ENCODE peak calls at places on chromosome 12, in four cellular contexts. One of them, this sample, is unnamed.

GRCh38 chr12:13631873-13632272 is 349.5 kb downstream of the GRIN2B start:
- DNase-seq in GM12878: peak; percentile 65
- DNase-seq in K562: no peak
- DNase-seq in WTC11: no peak
- DNase-seq in this sample: no peak

GRCh38 chr12:95319694-95320331 is 102.2 kb downstream of the VEZT start:
- DNase-seq in GM12878: no peak
- DNase-seq in K562: no peak
- DNase-seq in WTC11: no peak
- DNase-seq in this sample: no peak

GRCh38 chr12:68121143-68121542 is 38.4 kb downstream of the IFNG start:
- DNase-seq in GM12878: no peak
- DNase-seq in K562: no peak
- DNase-seq in WTC11: no peak
- DNase-seq in this sample: no peak

GRCh38 chr12:130634866-130635265 is 81.2 kb downstream of the RIMBP2 start:
- DNase-seq in GM12878: no peak
- DNase-seq in K562: no peak
- DNase-seq in WTC11: no peak
- DNase-seq in this sample: no peak

GRCh38 chr12:115149685-115150378 is 465.9 kb upstream of the TBX3 start:
- DNase-seq in GM12878: no peak
- DNase-seq in K562: no peak
- DNase-seq in WTC11: no peak
- DNase-seq in this sample: no peak

GRCh38 chr12:122997343-122998250 is 17.1 kb downstream of the ARL6IP4 start:
- DNase-seq in GM12878: no peak
- DNase-seq in K562: no peak
- DNase-seq in WTC11: no peak
- DNase-seq in this sample: no peak

GRCh38 chr12:27772328-27773049 is 7.5 kb upstream of the KLHL42 start:
- DNase-seq in GM12878: no peak
- DNase-seq in K562: no peak
- DNase-seq in WTC11: no peak
- DNase-seq in this sample: no peak

GRCh38 chr12:50642755-50643154 is 121.1 kb upstream of the ATF1 start:
- DNase-seq in GM12878: no peak
- DNase-seq in K562: no peak
- DNase-seq in WTC11: no peak
- DNase-seq in this sample: no peak

GRCh38 chr12:68521848-68522502 is 88.7 kb upstream of the RAP1B start:
- DNase-seq in GM12878: no peak
- DNase-seq in K562: no peak
- DNase-seq in WTC11: no peak
- DNase-seq in this sample: no peak

GRCh38 chr12:23055004-23055403 is 430.0 kb downstream of the ETNK1 start:
- DNase-seq in GM12878: no peak
- DNase-seq in K562: peak; percentile 26
- DNase-seq in WTC11: peak; percentile 67
- DNase-seq in this sample: no peak

GRCh38 chr12:120470150-120470817 is 736 bp upstream of the SRSF9 start:
- DNase-seq in GM12878: no peak
- DNase-seq in K562: no peak
- DNase-seq in WTC11: peak; percentile 16
- DNase-seq in this sample: no peak

GRCh38 chr12:54723653-54724256 is 75.6 kb upstream of the DCD start:
- DNase-seq in GM12878: no peak
- DNase-seq in K562: peak; percentile 52
- DNase-seq in WTC11: no peak
- DNase-seq in this sample: no peak

GRCh38 chr12:29844667-29845066 is 60.9 kb upstream of the TMTC1 start:
- DNase-seq in GM12878: no peak
- DNase-seq in K562: no peak
- DNase-seq in WTC11: no peak
- DNase-seq in this sample: no peak

GRCh38 chr12:102171951-102172350 is 25.7 kb downstream of the PMCH start:
- DNase-seq in GM12878: no peak
- DNase-seq in K562: no peak
- DNase-seq in WTC11: no peak
- DNase-seq in this sample: no peak

GRCh38 chr12:102174117-102174516 is 23.5 kb downstream of the PMCH start:
- DNase-seq in GM12878: no peak
- DNase-seq in K562: no peak
- DNase-seq in WTC11: no peak
- DNase-seq in this sample: no peak

GRCh38 chr12:102169922-102170698 is 27.5 kb downstream of the PMCH start:
- DNase-seq in GM12878: no peak
- DNase-seq in K562: peak; percentile 52
- DNase-seq in WTC11: no peak
- DNase-seq in this sample: peak; percentile 24

GRCh38 chr12:102174761-102175160 is 22.9 kb downstream of the PMCH start:
- DNase-seq in GM12878: no peak
- DNase-seq in K562: no peak
- DNase-seq in WTC11: no peak
- DNase-seq in this sample: no peak

DNA sequence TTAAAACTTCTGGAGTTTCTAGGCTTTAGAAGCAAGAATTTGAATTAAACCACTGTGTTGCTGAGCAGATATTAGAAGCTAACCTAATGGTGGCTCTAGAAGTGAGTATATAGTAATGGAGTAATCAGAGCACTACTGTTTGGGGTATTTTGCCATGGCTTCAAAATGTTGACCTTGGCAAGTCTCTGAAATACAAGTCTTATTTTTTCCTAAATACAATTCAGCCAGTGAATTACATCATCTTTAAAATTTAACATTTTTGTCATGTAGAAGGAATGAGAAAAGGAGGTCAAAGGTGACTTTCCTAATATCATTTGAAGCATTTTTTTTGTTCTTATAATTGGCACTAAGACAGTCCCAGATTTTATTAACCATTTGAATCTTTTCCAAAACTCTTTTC is 25.2 kb downstream of the PMCH start:
- DNase-seq in GM12878: no peak
- DNase-seq in K562: no peak
- DNase-seq in WTC11: no peak
- DNase-seq in this sample: no peak
- TF ChIP-seq USF1 in GM12878: no peak
- TF ChIP-seq USF1 in K562: no peak
- TF ChIP-seq USF1 in WTC11: no peak
- TF ChIP-seq USF1 in this sample: no peak

GRCh38 chr12:10279937-10280336 is 27.7 kb upstream of the KLRD1 start:
- DNase-seq in GM12878: no peak
- DNase-seq in K562: no peak
- DNase-seq in WTC11: no peak
- DNase-seq in this sample: no peak
- TF ChIP-seq USF1 in GM12878: no peak
- TF ChIP-seq USF1 in K562: no peak
- TF ChIP-seq USF1 in WTC11: no peak
- TF ChIP-seq USF1 in this sample: no peak

GRCh38 chr12:2053675-2054070 is 886 bp downstream of the CACNA1C start:
- DNase-seq in GM12878: no peak
- DNase-seq in K562: no peak
- DNase-seq in WTC11: no peak
- DNase-seq in this sample: peak; percentile 81
- TF ChIP-seq USF1 in GM12878: no peak
- TF ChIP-seq USF1 in K562: no peak
- TF ChIP-seq USF1 in WTC11: no peak
- TF ChIP-seq USF1 in this sample: no peak

DNA sequence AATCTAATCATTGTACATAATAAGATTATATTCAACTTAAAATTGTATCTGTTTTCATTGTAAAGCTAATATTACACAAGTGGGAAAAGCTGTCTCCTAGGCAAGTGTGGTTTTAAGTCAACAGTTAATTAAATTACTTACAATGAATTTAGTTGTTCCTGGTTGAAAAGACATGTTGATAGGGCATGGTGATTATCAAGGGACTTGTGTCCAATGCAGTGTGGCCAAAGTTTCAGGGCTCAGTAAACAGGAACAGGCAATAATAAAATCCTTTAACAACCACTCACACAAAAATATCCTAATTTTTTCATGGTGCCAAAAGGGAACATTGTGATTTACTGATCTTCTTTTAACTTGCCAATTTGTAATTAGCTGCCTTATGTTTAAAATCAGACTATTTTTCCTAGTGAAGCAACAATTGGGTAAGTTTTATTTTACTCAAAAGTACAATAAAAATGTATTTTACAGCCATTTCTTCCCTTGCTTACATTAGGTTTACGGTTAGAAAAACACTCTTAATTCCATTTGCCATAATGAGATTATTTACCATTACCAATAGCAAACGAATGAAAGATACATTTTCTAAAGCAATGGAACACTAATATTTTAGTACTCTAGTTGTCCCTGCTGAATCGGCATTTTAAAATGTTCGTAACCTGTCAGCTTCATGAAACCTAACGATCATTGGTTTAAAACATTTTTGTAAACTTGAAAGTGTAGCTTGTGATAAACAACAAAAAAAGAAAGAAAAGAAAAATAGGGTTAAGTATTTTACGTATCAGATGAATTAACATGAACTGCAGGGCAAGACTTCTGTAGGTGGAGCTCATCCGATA is 1.8 kb upstream of the WNK1 start:
- DNase-seq in GM12878: no peak
- DNase-seq in K562: peak; percentile 30
- DNase-seq in WTC11: no peak
- DNase-seq in this sample: peak; percentile 26
- TF ChIP-seq USF1 in GM12878: no peak
- TF ChIP-seq USF1 in K562: no peak
- TF ChIP-seq USF1 in WTC11: no peak
- TF ChIP-seq USF1 in this sample: no peak

GRCh38 chr12:51907083-51907863 is at the start of gene ACVRL1:
- DNase-seq in GM12878: no peak
- DNase-seq in K562: no peak
- DNase-seq in WTC11: no peak
- DNase-seq in this sample: no peak
- TF ChIP-seq USF1 in GM12878: no peak
- TF ChIP-seq USF1 in K562: no peak
- TF ChIP-seq USF1 in WTC11: no peak
- TF ChIP-seq USF1 in this sample: no peak

GRCh38 chr12:111838353-111838752 is 3.7 kb upstream of the MAPKAPK5 start:
- DNase-seq in GM12878: no peak
- DNase-seq in K562: peak; percentile 79
- DNase-seq in WTC11: no peak
- DNase-seq in this sample: no peak

GRCh38 chr12:111841750-111842555 is at the start of gene MAPKAPK5:
- DNase-seq in GM12878: peak; percentile 85
- DNase-seq in K562: peak; percentile 99
- DNase-seq in WTC11: peak; percentile 94
- DNase-seq in this sample: peak; percentile 98

GRCh38 chr12:111840831-111841230 is 1.2 kb upstream of the MAPKAPK5 start:
- DNase-seq in GM12878: no peak
- DNase-seq in K562: peak; percentile 70
- DNase-seq in WTC11: no peak
- DNase-seq in this sample: no peak

GRCh38 chr12:111842556-111843396 is 748 bp downstream of the MAPKAPK5 start:
- DNase-seq in GM12878: no peak
- DNase-seq in K562: peak; percentile 52
- DNase-seq in WTC11: peak; percentile 18
- DNase-seq in this sample: no peak

GRCh38 chr12:111841236-111841749 is 735 bp upstream of the MAPKAPK5 start:
- DNase-seq in GM12878: no peak
- DNase-seq in K562: peak; percentile 27
- DNase-seq in WTC11: no peak
- DNase-seq in this sample: peak; percentile 52
- TF ChIP-seq USF1 in GM12878: no peak
- TF ChIP-seq USF1 in K562: no peak
- TF ChIP-seq USF1 in WTC11: no peak
- TF ChIP-seq USF1 in this sample: no peak

DNA sequence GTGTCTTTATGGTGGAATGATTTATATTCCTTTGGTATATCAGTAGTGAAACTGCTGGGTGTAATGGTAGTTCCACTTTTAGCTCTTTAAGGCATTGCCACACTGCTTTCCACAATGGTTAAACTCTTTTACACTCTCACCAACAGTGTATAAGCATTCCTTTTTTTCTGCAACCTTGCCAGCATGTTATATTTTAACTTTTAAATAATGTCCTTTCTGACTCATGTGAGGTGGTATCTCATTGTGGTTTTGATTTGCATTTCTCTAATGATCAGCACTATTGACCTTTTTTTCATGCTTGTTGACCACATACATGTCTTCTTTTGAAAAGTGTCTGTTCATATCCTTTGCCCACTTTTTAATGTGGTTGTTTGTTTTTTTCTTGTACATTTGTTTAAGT is 142.5 kb downstream of the MSRB3 start:
- DNase-seq in GM12878: no peak
- DNase-seq in K562: no peak
- DNase-seq in WTC11: no peak
- DNase-seq in this sample: no peak
- TF ChIP-seq USF1 in GM12878: no peak
- TF ChIP-seq USF1 in K562: no peak
- TF ChIP-seq USF1 in WTC11: no peak
- TF ChIP-seq USF1 in this sample: no peak

GRCh38 chr12:125140239-125140917 is 75.1 kb downstream of the AACS start:
- DNase-seq in GM12878: no peak
- DNase-seq in K562: no peak
- DNase-seq in WTC11: peak; percentile 54
- DNase-seq in this sample: no peak
- TF ChIP-seq USF1 in GM12878: no peak
- TF ChIP-seq USF1 in K562: no peak
- TF ChIP-seq USF1 in WTC11: no peak
- TF ChIP-seq USF1 in this sample: no peak

GRCh38 chr12:65500121-65500846 is 221.8 kb downstream of the MSRB3 start:
- DNase-seq in GM12878: no peak
- DNase-seq in K562: no peak
- DNase-seq in WTC11: no peak
- DNase-seq in this sample: no peak

GRCh38 chr12:65504417-65504816 is 225.9 kb downstream of the MSRB3 start:
- DNase-seq in GM12878: no peak
- DNase-seq in K562: no peak
- DNase-seq in WTC11: no peak
- DNase-seq in this sample: no peak

GRCh38 chr12:65501935-65502334 is 223.5 kb downstream of the MSRB3 start:
- DNase-seq in GM12878: no peak
- DNase-seq in K562: no peak
- DNase-seq in WTC11: no peak
- DNase-seq in this sample: no peak

GRCh38 chr12:65499167-65499566 is 220.7 kb downstream of the MSRB3 start:
- DNase-seq in GM12878: no peak
- DNase-seq in K562: no peak
- DNase-seq in WTC11: no peak
- DNase-seq in this sample: no peak

DNA sequence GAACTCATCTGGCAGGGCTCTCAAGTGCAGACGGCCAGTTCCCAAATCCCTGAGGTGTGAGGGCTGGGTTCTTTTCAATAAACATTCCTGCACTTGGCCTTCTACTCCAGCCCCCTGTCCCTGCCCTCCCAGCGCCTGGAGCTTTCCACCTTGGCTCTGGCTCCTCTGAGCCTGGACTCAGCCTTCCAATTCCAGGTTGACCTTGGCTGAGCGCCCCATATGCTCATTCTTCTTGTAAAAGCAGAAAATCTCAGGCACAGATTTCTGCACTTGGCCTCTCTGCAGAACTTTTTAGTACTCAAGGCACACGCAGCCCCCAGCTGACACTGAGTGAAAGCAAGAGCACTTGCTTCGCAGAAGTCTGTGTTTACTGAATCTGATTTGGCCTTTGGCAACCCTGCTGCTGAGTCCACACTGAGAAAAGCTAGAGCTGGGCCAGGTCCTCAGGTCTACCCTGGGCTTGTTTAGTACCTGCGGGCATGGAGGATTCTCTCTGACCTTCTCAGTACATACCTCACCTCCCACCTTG is 222.7 kb downstream of the MSRB3 start:
- DNase-seq in GM12878: no peak
- DNase-seq in K562: no peak
- DNase-seq in WTC11: no peak
- DNase-seq in this sample: no peak
- TF ChIP-seq USF1 in GM12878: no peak
- TF ChIP-seq USF1 in K562: no peak
- TF ChIP-seq USF1 in WTC11: no peak
- TF ChIP-seq USF1 in this sample: no peak

This sample was measured in SK-N-SH.